ENCODE peak calls at places on chromosomes 1 and 21, in nine cellular contexts. P is HuH-7.5; N is activated naive CD8-positive, alpha-beta T cell treated with anti-CD3 and anti-CD28 coated beads for 36 hours; B is CMK; U is amygdala; E is stimulated activated CD4-positive, alpha-beta T cell treated with anti-CD3 and anti-CD28 coated beads, Interleukin-1b, Interleukin-23, amount 100 ng/mL, for 48 hours; R is left cardiac atrium; S is endothelial cell; C is T-cell. Q is an unnamed sample.

GRCh38 chr21:27532081-27532480 is 565.2 kb upstream of the ADAMTS5 start:
- DNase-seq in P (peak), N (no peak), B (no peak), U (no peak), E (no peak), R (no peak), S (no peak), C (no peak), Q (no peak)

GRCh38 chr1:94592566-94592920 is 51.0 kb upstream of the F3 start:
- DNase-seq in P (no peak), N (no peak), B (no peak), U (no peak), E (no peak), R (no peak), S (no peak), C (no peak), Q (no peak)

GRCh38 chr1:19758227-19758830 is 41.4 kb downstream of the TMCO4 start:
- DNase-seq in P (no peak), N (no peak), B (no peak), U (no peak), E (no peak), R (no peak), S (no peak), C (no peak), Q (no peak)

GRCh38 chr1:2148691-2149090 is 45.9 kb downstream of the FAAP20 start:
- DNase-seq in P (no peak), N (peak), B (peak), U (no peak), E (peak), R (no peak), S (no peak), C (peak), Q (peak)

GRCh38 chr1:184467295-184467694 is 80.5 kb downstream of the C1orf21 start:
- DNase-seq in P (no peak), N (no peak), B (no peak), U (no peak), E (no peak), R (no peak), S (no peak), C (no peak), Q (no peak)

GRCh38 chr1:179083031-179083345 is 1.1 kb downstream of the TOR3A start:
- DNase-seq in P (no peak), N (peak), B (no peak), U (no peak), E (peak), R (no peak), S (no peak), C (peak), Q (no peak)

GRCh38 chr1:172411791-172412338 is 8.6 kb upstream of the C1orf105 start:
- DNase-seq in P (no peak), N (no peak), B (no peak), U (no peak), E (no peak), R (no peak), S (no peak), C (no peak), Q (no peak)

GRCh38 chr1:114154146-114154962 is 685 bp upstream of the SYT6 start:
- DNase-seq in P (no peak), N (peak), B (no peak), U (peak), E (no peak), R (no peak), S (peak), C (no peak), Q (no peak)

GRCh38 chr1:236502579-236502971 is 21.2 kb upstream of the LGALS8 start:
- DNase-seq in P (no peak), N (no peak), B (no peak), U (no peak), E (no peak), R (no peak), S (no peak), C (no peak), Q (no peak)

GRCh38 chr1:179807291-179807690 is 64.2 kb downstream of the FAM163A start:
- DNase-seq in P (no peak), N (no peak), B (no peak), U (no peak), E (no peak), R (no peak), S (no peak), C (no peak), Q (no peak)

GRCh38 chr1:52603301-52603675 is 1.1 kb downstream of the GPX7 start:
- DNase-seq in P (no peak), N (no peak), B (no peak), U (no peak), E (no peak), R (no peak), S (no peak), C (no peak), Q (no peak)

GRCh38 chr1:18325151-18325550 is 155.6 kb upstream of the KLHDC7A start:
- DNase-seq in P (no peak), N (no peak), B (no peak), U (no peak), E (no peak), R (no peak), S (no peak), C (no peak), Q (no peak)

GRCh38 chr1:92698932-92699331 is 86.0 kb downstream of the EVI5 start:
- DNase-seq in P (no peak), N (no peak), B (no peak), U (no peak), E (no peak), R (peak), S (no peak), C (no peak), Q (no peak)

GRCh38 chr1:51535006-51535592 is 16.0 kb upstream of the EPS15 start:
- DNase-seq in P (peak), N (peak), B (no peak), U (peak), E (no peak), R (peak), S (peak), C (peak), Q (peak)

GRCh38 chr1:234507626-234508387 is 28.8 kb upstream of the TARBP1 start:
- DNase-seq in P (no peak), N (no peak), B (no peak), U (no peak), E (no peak), R (no peak), S (no peak), C (no peak), Q (no peak)

GRCh38 chr1:40076895-40077312 is 20.1 kb downstream of the PPT1 start:
- DNase-seq in P (no peak), N (no peak), B (no peak), U (no peak), E (no peak), R (no peak), S (no peak), C (no peak), Q (no peak)

GRCh38 chr1:112637257-112638108 is 17.9 kb downstream of the CAPZA1 start:
- DNase-seq in P (no peak), N (no peak), B (no peak), U (no peak), E (no peak), R (no peak), S (no peak), C (no peak), Q (no peak)

GRCh38 chr21:42565206-42565810 is 51.7 kb downstream of the SLC37A1 start:
- DNase-seq in P (no peak), N (no peak), B (no peak), U (no peak), E (no peak), R (no peak), S (no peak), C (no peak), Q (no peak)

GRCh38 chr1:116375165-116375883 is 2.3 kb downstream of the ATP1A1 start:
- DNase-seq in P (no peak), N (no peak), B (no peak), U (no peak), E (no peak), R (no peak), S (no peak), C (no peak), Q (no peak)